ENCODE peak calls at places on chromosomes 11 and 22, in four cellular contexts. G is transverse colon, X is adrenal gland, Q is GM12892. S is an unnamed sample.
A peak's percentile ranks its signal among the peaks of the same experiment; 100 is the strongest.

GRCh38 chr11:69301491-69302401 is 7.8 kb downstream of the MYEOV start:
- DNase-seq in G (peak; percentile 83), X (peak; percentile 81), Q (no peak), S (peak; percentile 92)

GRCh38 chr11:134538793-134539192 is 126.8 kb upstream of the B3GAT1 start:
- DNase-seq in G (no peak), X (no peak), Q (no peak), S (no peak)

GRCh38 chr22:21800552-21801303 is 65.1 kb upstream of the YPEL1 start:
- DNase-seq in G (no peak), X (no peak), Q (no peak), S (no peak)

GRCh38 chr11:27055065-27055682 is 14.6 kb downstream of the BBOX1 start:
- DNase-seq in G (peak; percentile 14), X (no peak), Q (no peak), S (no peak)

GRCh38 chr11:47869548-47870393 is 21.6 kb upstream of the NUP160 start:
- DNase-seq in G (no peak), X (no peak), Q (no peak), S (no peak)

GRCh38 chr11:12088531-12088930 is 21.9 kb upstream of the MICAL2 start:
- DNase-seq in G (no peak), X (no peak), Q (no peak), S (no peak)

GRCh38 chr11:31109446-31109845 is 260.1 kb downstream of the DCDC1 start:
- DNase-seq in G (no peak), X (no peak), Q (no peak), S (no peak)

GRCh38 chr22:22995166-22995565 is 75.2 kb upstream of the GNAZ start:
- DNase-seq in G (no peak), X (no peak), Q (no peak), S (no peak)

GRCh38 chr11:10902756-10903155 is 44.9 kb upstream of the ZBED5 start:
- DNase-seq in G (no peak), X (no peak), Q (no peak), S (no peak)

GRCh38 chr11:9748361-9748970 is 84.6 kb downstream of the SWAP70 start:
- DNase-seq in G (peak; percentile 57), X (peak; percentile 73), Q (peak; percentile 48), S (peak; percentile 74)

GRCh38 chr11:114291847-114292680 is 4.1 kb upstream of the NNMT start:
- DNase-seq in G (no peak), X (no peak), Q (no peak), S (no peak)

GRCh38 chr11:75474878-75475766 is 42.1 kb upstream of the KLHL35 start:
- DNase-seq in G (peak; percentile 46), X (peak; percentile 46), Q (no peak), S (no peak)

GRCh38 chr11:58919561-58919960 is 19.7 kb upstream of the GLYATL1 start:
- DNase-seq in G (no peak), X (no peak), Q (no peak), S (no peak)

GRCh38 chr22:44365196-44365802 is 52.5 kb upstream of the SHISAL1 start:
- DNase-seq in G (no peak), X (peak; percentile 9), Q (no peak), S (no peak)

GRCh38 chr11:101863361-101863760 is 51.4 kb upstream of the CEP126 start:
- DNase-seq in G (no peak), X (no peak), Q (no peak), S (no peak)

GRCh38 chr22:50526849-50527801 is 1.7 kb upstream of the SCO2 start:
- DNase-seq in G (peak; percentile 74), X (peak; percentile 72), Q (no peak), S (no peak)

GRCh38 chr11:30914143-30914762 is 328.1 kb upstream of the MPPED2 start:
- DNase-seq in G (peak; percentile 40), X (peak; percentile 55), Q (peak; percentile 1), S (peak; percentile 12)

GRCh38 chr11:12273618-12273995 is 103.8 kb upstream of the PARVA start:
- DNase-seq in G (no peak), X (peak; percentile 3), Q (no peak), S (no peak)

GRCh38 chr22:49371325-49372110 is 456.2 kb downstream of the BRD1 start:
- DNase-seq in G (no peak), X (no peak), Q (no peak), S (no peak)

GRCh38 chr11:115286614-115287013 is 217.6 kb downstream of the CADM1 start:
- DNase-seq in G (no peak), X (no peak), Q (no peak), S (no peak)

GRCh38 chr11:116948375-116948774 is 111.0 kb upstream of the APOA1 start:
- DNase-seq in G (peak; percentile 34), X (no peak), Q (no peak), S (no peak)

GRCh38 chr11:88579466-88579865 is 241.9 kb upstream of the CTSC start:
- DNase-seq in G (no peak), X (no peak), Q (no peak), S (no peak)

GRCh38 chr22:41028841-41029240 is 63.6 kb upstream of the EP300 start:
- DNase-seq in G (no peak), X (no peak), Q (no peak), S (peak; percentile 51)

GRCh38 chr11:86511086-86511551 is 136.4 kb downstream of the CCDC81 start:
- DNase-seq in G (no peak), X (no peak), Q (no peak), S (no peak)

GRCh38 chr11:29173660-29174062 is 843.2 kb downstream of the KCNA4 start:
- DNase-seq in G (no peak), X (no peak), Q (no peak), S (no peak)

GRCh38 chr22:44931077-44931540 is 78.7 kb downstream of the PHF21B start:
- DNase-seq in G (no peak), X (peak; percentile 86), Q (no peak), S (peak; percentile 23)

GRCh38 chr22:23233746-23234408 is 53.6 kb downstream of the BCR start:
- DNase-seq in G (no peak), X (no peak), Q (no peak), S (no peak)

GRCh38 chr22:49062155-49063039 is 765.3 kb downstream of the BRD1 start:
- DNase-seq in G (no peak), X (no peak), Q (no peak), S (no peak)

GRCh38 chr11:107691003-107691402 is 20.9 kb downstream of the SLN start:
- DNase-seq in G (no peak), X (no peak), Q (no peak), S (no peak)

GRCh38 chr11:10743354-10744035 is 7.6 kb upstream of the CTR9 start:
- DNase-seq in G (peak; percentile 49), X (no peak), Q (no peak), S (no peak)

GRCh38 chr11:16404781-16405180 is 48.4 kb upstream of the SOX6 start:
- DNase-seq in G (no peak), X (no peak), Q (no peak), S (no peak)

GRCh38 chr11:9875402-9875801 is 211.5 kb downstream of the SWAP70 start:
- DNase-seq in G (no peak), X (no peak), Q (no peak), S (no peak)

GRCh38 chr11:112355726-112356125 is 95.1 kb upstream of the PLET1 start:
- DNase-seq in G (no peak), X (peak; percentile 88), Q (no peak), S (peak; percentile 25)

GRCh38 chr11:70415176-70415575 is 16.8 kb downstream of the CTTN start:
- DNase-seq in G (no peak), X (peak; percentile 83), Q (no peak), S (peak; percentile 68)

GRCh38 chr11:14906614-14907392 is 14.8 kb upstream of the CYP2R1 start:
- DNase-seq in G (no peak), X (no peak), Q (no peak), S (no peak)

GRCh38 chr11:14907411-14908213 is 15.6 kb upstream of the CYP2R1 start:
- DNase-seq in G (peak; percentile 90), X (peak; percentile 62), Q (no peak), S (no peak)

GRCh38 chr11:14902650-14903350 is 10.8 kb upstream of the CYP2R1 start:
- DNase-seq in G (no peak), X (no peak), Q (no peak), S (no peak)

GRCh38 chr11:14904745-14905103 is 12.7 kb upstream of the CYP2R1 start:
- DNase-seq in G (peak; percentile 79), X (peak; percentile 35), Q (peak; percentile 47), S (no peak)

GRCh38 chr11:14905104-14906033 is 13.3 kb upstream of the CYP2R1 start:
- DNase-seq in G (peak; percentile 65), X (peak; percentile 21), Q (peak; percentile 38), S (no peak)
- TF ChIP-seq POLR2A in G (no peak), X (no peak), Q (no peak), S (no peak)

GRCh38 chr11:43558556-43559127 is 121.9 kb upstream of the HSD17B12 start:
- DNase-seq in G (no peak), X (no peak), Q (no peak), S (no peak)
- TF ChIP-seq POLR2A in G (no peak), X (no peak), Q (no peak), S (no peak)

DNA sequence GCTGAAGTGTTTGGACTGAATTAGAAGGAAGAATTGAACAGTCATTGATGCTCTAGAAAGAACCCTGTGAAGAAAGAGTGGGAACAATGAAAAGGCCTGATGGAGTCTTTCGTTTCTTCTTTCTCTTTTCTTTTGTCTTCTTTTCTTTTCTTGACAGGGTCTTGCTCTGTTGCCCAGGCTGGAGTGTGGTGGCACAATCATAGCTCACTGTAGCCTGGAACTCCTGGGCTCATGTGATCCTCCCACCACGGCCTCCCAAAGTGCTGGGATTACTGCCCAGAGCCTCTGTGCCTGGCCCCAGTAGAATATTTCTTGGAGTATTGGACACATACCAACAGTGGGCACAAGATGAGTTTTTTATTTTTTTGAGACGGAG is 1.1 kb downstream of the FEN1 start:
- DNase-seq in G (no peak), X (no peak), Q (no peak), S (no peak)
- TF ChIP-seq POLR2A in G (no peak), X (no peak), Q (no peak), S (no peak)

DNA sequence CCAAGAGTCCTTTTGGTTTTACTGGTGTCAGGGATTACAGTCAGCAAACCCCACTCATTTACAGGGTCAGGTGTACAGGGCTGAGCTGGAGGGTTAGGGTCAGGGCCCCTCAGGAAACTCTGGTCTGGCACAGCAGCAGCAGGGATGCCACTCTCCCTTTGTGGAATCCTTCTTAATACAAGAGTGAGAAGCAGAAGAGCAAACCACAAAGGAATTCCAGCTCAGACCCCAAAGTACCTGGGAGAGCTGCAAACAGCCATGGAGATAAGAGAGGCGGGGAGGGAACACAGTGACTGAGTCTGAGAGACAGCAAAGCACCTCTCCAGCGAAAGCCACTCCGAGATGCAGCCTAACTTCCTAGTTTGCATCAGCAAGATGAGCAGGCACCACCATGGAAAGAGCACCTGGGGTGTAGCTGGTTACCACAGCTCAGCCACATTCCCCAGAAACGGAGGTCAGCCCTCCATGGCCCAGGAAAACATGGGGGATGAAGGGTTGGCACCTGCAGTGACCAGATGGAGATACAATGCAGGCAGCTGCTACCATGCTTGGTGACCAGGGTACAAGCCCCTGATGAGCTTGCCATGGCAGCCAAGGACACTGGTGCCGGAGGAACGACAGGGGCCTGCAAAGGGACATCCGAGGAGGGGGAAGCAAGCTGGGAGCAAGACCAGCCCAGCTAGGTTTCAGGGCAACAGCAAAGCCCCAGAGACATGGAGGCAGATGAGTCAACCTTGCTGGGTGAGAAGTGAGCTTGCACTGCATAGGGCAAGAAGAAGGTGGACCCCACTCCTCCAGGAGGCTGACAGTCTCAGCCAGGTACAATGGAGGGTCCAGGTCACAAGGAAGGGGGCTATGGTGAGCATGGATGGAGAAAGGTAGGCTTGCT is 3.9 kb downstream of the BET1L start:
- DNase-seq in G (no peak), X (no peak), Q (no peak), S (no peak)
- TF ChIP-seq POLR2A in G (no peak), X (no peak), Q (no peak), S (no peak)

GRCh38 chr11:61799665-61800284 is 7.1 kb downstream of the FEN1 start:
- DNase-seq in G (no peak), X (no peak), Q (no peak), S (no peak)
- TF ChIP-seq POLR2A in G (no peak), X (no peak), Q (peak; percentile 17), S (no peak)